ENCODE peak calls at places on chromosomes 12 and 14, in five cellular contexts. One of them, this sample, is unnamed.

GRCh38 chr14:74261288-74261687 is 22.0 kb downstream of the VSX2 start:
- DNase-seq in Kasumi-1: no peak
- DNase-seq in GM12865: no peak
- DNase-seq in effector memory CD4-positive, alpha-beta T cell: no peak
- DNase-seq in LHCN-M2: no peak
- DNase-seq in this sample: no peak

GRCh38 chr14:94936411-94936892 is 166.5 kb upstream of the GSC start:
- DNase-seq in Kasumi-1: no peak
- DNase-seq in GM12865: no peak
- DNase-seq in effector memory CD4-positive, alpha-beta T cell: no peak
- DNase-seq in LHCN-M2: no peak
- DNase-seq in this sample: no peak

GRCh38 chr12:24728366-24728765 is 220.5 kb downstream of the BCAT1 start:
- DNase-seq in Kasumi-1: peak
- DNase-seq in GM12865: peak
- DNase-seq in effector memory CD4-positive, alpha-beta T cell: no peak
- DNase-seq in LHCN-M2: peak
- DNase-seq in this sample: peak

GRCh38 chr12:46442723-46443122 is 70.2 kb upstream of the SLC38A2 start:
- DNase-seq in Kasumi-1: no peak
- DNase-seq in GM12865: no peak
- DNase-seq in effector memory CD4-positive, alpha-beta T cell: no peak
- DNase-seq in LHCN-M2: no peak
- DNase-seq in this sample: no peak

GRCh38 chr14:68672609-68673285 is 120.1 kb downstream of the ZFP36L1 start:
- DNase-seq in Kasumi-1: no peak
- DNase-seq in GM12865: peak
- DNase-seq in effector memory CD4-positive, alpha-beta T cell: no peak
- DNase-seq in LHCN-M2: peak
- DNase-seq in this sample: no peak

GRCh38 chr14:21043387-21044105 is 1.4 kb downstream of the RNASE7 start:
- DNase-seq in Kasumi-1: no peak
- DNase-seq in GM12865: no peak
- DNase-seq in effector memory CD4-positive, alpha-beta T cell: no peak
- DNase-seq in LHCN-M2: peak
- DNase-seq in this sample: no peak

GRCh38 chr14:74599201-74599809 is 12.7 kb downstream of the LTBP2 start:
- DNase-seq in Kasumi-1: no peak
- DNase-seq in GM12865: no peak
- DNase-seq in effector memory CD4-positive, alpha-beta T cell: no peak
- DNase-seq in LHCN-M2: peak
- DNase-seq in this sample: no peak

GRCh38 chr12:44874981-44875416 is 1.1 kb downstream of the NELL2 start:
- DNase-seq in Kasumi-1: no peak
- DNase-seq in GM12865: peak
- DNase-seq in effector memory CD4-positive, alpha-beta T cell: peak
- DNase-seq in LHCN-M2: no peak
- DNase-seq in this sample: no peak

GRCh38 chr14:103003850-103004249 is 53.5 kb downstream of the CDC42BPB start:
- DNase-seq in Kasumi-1: no peak
- DNase-seq in GM12865: no peak
- DNase-seq in effector memory CD4-positive, alpha-beta T cell: no peak
- DNase-seq in LHCN-M2: no peak
- DNase-seq in this sample: no peak

GRCh38 chr12:58249610-58250009 is 308.2 kb downstream of the ATP23 start:
- DNase-seq in Kasumi-1: no peak
- DNase-seq in GM12865: no peak
- DNase-seq in effector memory CD4-positive, alpha-beta T cell: no peak
- DNase-seq in LHCN-M2: peak
- DNase-seq in this sample: no peak

GRCh38 chr14:52076334-52076733 is 7.5 kb upstream of the NID2 start:
- DNase-seq in Kasumi-1: no peak
- DNase-seq in GM12865: no peak
- DNase-seq in effector memory CD4-positive, alpha-beta T cell: no peak
- DNase-seq in LHCN-M2: peak
- DNase-seq in this sample: no peak

GRCh38 chr12:130752692-130753230 is 36.7 kb upstream of the RIMBP2 start:
- DNase-seq in Kasumi-1: no peak
- DNase-seq in GM12865: no peak
- DNase-seq in effector memory CD4-positive, alpha-beta T cell: no peak
- DNase-seq in LHCN-M2: no peak
- DNase-seq in this sample: no peak

GRCh38 chr12:94753071-94753779 is 102.9 kb upstream of the TMCC3 start:
- DNase-seq in Kasumi-1: no peak
- DNase-seq in GM12865: no peak
- DNase-seq in effector memory CD4-positive, alpha-beta T cell: no peak
- DNase-seq in LHCN-M2: peak
- DNase-seq in this sample: no peak

GRCh38 chr12:100867639-100868393 is 73.2 kb downstream of the ANO4 start:
- DNase-seq in Kasumi-1: no peak
- DNase-seq in GM12865: no peak
- DNase-seq in effector memory CD4-positive, alpha-beta T cell: no peak
- DNase-seq in LHCN-M2: no peak
- DNase-seq in this sample: no peak

GRCh38 chr14:88229428-88229827 is 93.6 kb downstream of the KCNK10 start:
- DNase-seq in Kasumi-1: no peak
- DNase-seq in GM12865: no peak
- DNase-seq in effector memory CD4-positive, alpha-beta T cell: no peak
- DNase-seq in LHCN-M2: no peak
- DNase-seq in this sample: no peak

GRCh38 chr14:23159516-23159915 is 23.9 kb downstream of the SLC7A8 start:
- DNase-seq in Kasumi-1: no peak
- DNase-seq in GM12865: no peak
- DNase-seq in effector memory CD4-positive, alpha-beta T cell: no peak
- DNase-seq in LHCN-M2: no peak
- DNase-seq in this sample: no peak

GRCh38 chr12:131063427-131063826 is 109.7 kb downstream of the ADGRD1 start:
- DNase-seq in Kasumi-1: no peak
- DNase-seq in GM12865: no peak
- DNase-seq in effector memory CD4-positive, alpha-beta T cell: no peak
- DNase-seq in LHCN-M2: no peak
- DNase-seq in this sample: no peak

GRCh38 chr14:100864960-100865681 is 38.4 kb downstream of the RTL1 start:
- DNase-seq in Kasumi-1: no peak
- DNase-seq in GM12865: no peak
- DNase-seq in effector memory CD4-positive, alpha-beta T cell: no peak
- DNase-seq in LHCN-M2: no peak
- DNase-seq in this sample: no peak

GRCh38 chr12:13183621-13184020 is 12.9 kb upstream of the EMP1 start:
- DNase-seq in Kasumi-1: no peak
- DNase-seq in GM12865: no peak
- DNase-seq in effector memory CD4-positive, alpha-beta T cell: no peak
- DNase-seq in LHCN-M2: no peak
- DNase-seq in this sample: no peak

GRCh38 chr12:38892976-38893375 is 12.4 kb downstream of the CPNE8 start:
- DNase-seq in Kasumi-1: no peak
- DNase-seq in GM12865: no peak
- DNase-seq in effector memory CD4-positive, alpha-beta T cell: no peak
- DNase-seq in LHCN-M2: no peak
- DNase-seq in this sample: no peak

GRCh38 chr12:6970096-6970527 is 352 bp downstream of the PHB2 start:
- DNase-seq in Kasumi-1: no peak
- DNase-seq in GM12865: peak
- DNase-seq in effector memory CD4-positive, alpha-beta T cell: no peak
- DNase-seq in LHCN-M2: no peak
- DNase-seq in this sample: no peak

GRCh38 chr12:40618621-40619020 is 73.6 kb upstream of the CNTN1 start:
- DNase-seq in Kasumi-1: no peak
- DNase-seq in GM12865: no peak
- DNase-seq in effector memory CD4-positive, alpha-beta T cell: no peak
- DNase-seq in LHCN-M2: no peak
- DNase-seq in this sample: no peak

GRCh38 chr12:64256166-64256800 is 34.2 kb upstream of the KICS2 start:
- DNase-seq in Kasumi-1: peak
- DNase-seq in GM12865: peak
- DNase-seq in effector memory CD4-positive, alpha-beta T cell: no peak
- DNase-seq in LHCN-M2: peak
- DNase-seq in this sample: peak

This sample was measured in glomerular endothelial cell.